ENCODE peak calls at places on chromosomes 5 and 9, in seven cellular contexts. M is breast epithelium; O is fibroblast of lung; H is IMR-90; U is right cardiac atrium; W is CD8-positive, alpha-beta memory T cell; K is endodermal cell. Y is an unnamed sample. For H3K4me1, the result is how much of the 10 kb centered on the place peaks cover.

GRCh38 chr9:89038354-89039091 is 47.3 kb downstream of the S1PR3 start:
- DNase-seq in O (peak), K (no peak), U (peak), H (peak), M (no peak), W (no peak), Y (peak)

GRCh38 chr5:138463335-138464017 is 1.8 kb upstream of the EGR1 start:
- DNase-seq in H (no peak), U (no peak), W (no peak), K (peak), M (no peak), O (no peak), Y (no peak)

GRCh38 chr5:95821110-95822021 is 1.2 kb downstream of the GLRX start:
- DNase-seq in W (no peak), M (no peak), H (no peak), O (no peak), U (no peak), K (no peak), Y (no peak)

GRCh38 chr5:149063017-149063687 is at the start of gene SH3TC2:
- DNase-seq in O (peak), W (no peak), U (peak), M (no peak), H (peak), K (peak), Y (peak)

GRCh38 chr9:91166796-91167366 is 194.8 kb downstream of the AUH start:
- DNase-seq in U (no peak), W (no peak), O (peak), K (no peak), M (no peak), H (peak), Y (peak)

GRCh38 chr5:16735092-16735970 is 118.5 kb upstream of the RETREG1 start:
- DNase-seq in H (no peak), W (no peak), U (no peak), O (peak), K (no peak), M (no peak), Y (no peak)

GRCh38 chr9:32401471-32401870 is 17.0 kb downstream of the ACO1 start:
- DNase-seq in H (no peak), M (no peak), W (no peak), K (no peak), U (no peak), O (no peak), Y (no peak)

GRCh38 chr9:91419222-91420191 is 4.1 kb downstream of the NFIL3 start:
- DNase-seq in W (no peak), M (no peak), H (peak), U (peak), K (no peak), O (peak), Y (peak)

GRCh38 chr9:72139233-72139632 is 10.0 kb upstream of the GDA start:
- DNase-seq in H (no peak), U (no peak), O (no peak), M (no peak), K (no peak), W (no peak), Y (no peak)

GRCh38 chr9:96751815-96752214 is 26.1 kb downstream of the ZNF510 start:
- DNase-seq in M (no peak), O (no peak), H (no peak), K (no peak), W (no peak), U (no peak), Y (no peak)

GRCh38 chr9:106868565-106868964 is 5.6 kb downstream of the ZNF462 start:
- DNase-seq in W (no peak), K (no peak), H (no peak), M (no peak), O (no peak), U (peak), Y (no peak)

GRCh38 chr9:33718987-33719386 is 76.4 kb upstream of the PRSS3 start:
- DNase-seq in O (peak), M (no peak), K (no peak), H (peak), W (no peak), U (peak), Y (no peak)

GRCh38 chr9:131678499-131679111 is 61.3 kb downstream of the RAPGEF1 start:
- DNase-seq in O (peak), M (no peak), K (peak), U (peak), H (peak), W (no peak), Y (peak)

GRCh38 chr5:73067213-73067612 is 53.2 kb upstream of the TMEM171 start:
- DNase-seq in H (peak), M (no peak), U (no peak), O (peak), K (no peak), W (no peak), Y (peak)

GRCh38 chr5:10987881-10988504 is 227.0 kb upstream of the DAP start:
- DNase-seq in W (peak), M (peak), K (peak), U (peak), H (no peak), O (peak), Y (no peak)

GRCh38 chr5:86997501-86997900 is 270.2 kb upstream of the RASA1 start:
- DNase-seq in U (no peak), M (no peak), K (no peak), W (no peak), O (peak), H (no peak), Y (peak)

GRCh38 chr9:79694676-79695400 is 123.1 kb downstream of the TLE4 start:
- DNase-seq in W (no peak), H (peak), M (no peak), U (no peak), K (peak), O (peak), Y (peak)

GRCh38 chr5:179668404-179668803 is 12.4 kb downstream of the CBY3 start:
- DNase-seq in H (peak), K (peak), O (peak), M (no peak), U (peak), W (peak), Y (no peak)

GRCh38 chr9:112348257-112348992 is 15.0 kb upstream of the PTBP3 start:
- DNase-seq in W (peak), K (peak), H (peak), O (peak), U (peak), M (peak), Y (peak)

GRCh38 chr5:136197462-136198142 is 4.6 kb upstream of the SMIM32 start:
- DNase-seq in O (no peak), W (no peak), M (no peak), H (no peak), U (no peak), K (peak), Y (no peak)

GRCh38 chr9:93010696-93011095 is 47.8 kb upstream of the SUSD3 start:
- DNase-seq in O (no peak), W (no peak), K (peak), U (no peak), H (no peak), M (no peak), Y (no peak)

GRCh38 chr5:122498163-122498562 is 186.1 kb downstream of the SNCAIP start:
- DNase-seq in U (no peak), O (no peak), H (peak), K (peak), W (no peak), M (no peak), Y (no peak)

GRCh38 chr5:73311291-73312110 is 137.1 kb downstream of the FOXD1 start:
- DNase-seq in H (peak), M (no peak), K (peak), W (no peak), O (peak), U (peak), Y (peak)

GRCh38 chr9:83956288-83957028 is 23.6 kb downstream of the HNRNPK start:
- DNase-seq in M (peak), K (peak), O (peak), W (peak), H (no peak), U (peak), Y (peak)

GRCh38 chr5:163379298-163380155 is 57.9 kb upstream of the CCNG1 start:
- DNase-seq in H (peak), O (peak), W (no peak), K (no peak), M (no peak), U (no peak), Y (peak)

GRCh38 chr9:86519216-86519615 is 165.0 kb upstream of the TUT7 start:
- DNase-seq in H (peak), M (no peak), K (no peak), U (no peak), W (no peak), O (no peak), Y (no peak)

GRCh38 chr5:145295236-145295635 is 539.9 kb downstream of the PRELID2 start:
- DNase-seq in M (no peak), H (peak), W (no peak), O (no peak), K (no peak), U (no peak), Y (no peak)

GRCh38 chr5:157164521-157164920 is 1.5 kb downstream of the GARIN3 start:
- DNase-seq in M (no peak), U (no peak), K (no peak), O (no peak), H (no peak), W (no peak), Y (no peak)

GRCh38 chr9:114688892-114689291 is 6.9 kb upstream of the TEX48 start:
- DNase-seq in M (no peak), U (no peak), H (no peak), W (no peak), O (no peak), K (no peak), Y (no peak)

GRCh38 chr5:151811593-151812321 is 40.0 kb downstream of the G3BP1 start:
- DNase-seq in M (no peak), U (no peak), O (peak), H (peak), K (no peak), W (no peak), Y (peak)

GRCh38 chr5:141760193-141760592 is 78.2 kb upstream of the ARAP3 start:
- DNase-seq in H (no peak), W (no peak), U (no peak), M (no peak), O (no peak), K (no peak), Y (no peak)

GRCh38 chr5:80399553-80400239 is 8.2 kb upstream of the ZFYVE16 start:
- DNase-seq in K (no peak), U (no peak), O (peak), H (peak), W (no peak), M (no peak), Y (peak)

GRCh38 chr9:76891874-76892273 is 14.0 kb downstream of the PRUNE2 start:
- DNase-seq in O (no peak), H (no peak), M (no peak), K (no peak), U (no peak), W (no peak), Y (no peak)

GRCh38 chr5:118956727-118957126 is 31.6 kb downstream of the DTWD2 start:
- DNase-seq in H (peak), W (no peak), O (no peak), U (no peak), K (no peak), M (no peak), Y (no peak)

GRCh38 chr9:37217141-37217540 is 96.8 kb downstream of the ZCCHC7 start:
- DNase-seq in M (no peak), K (no peak), O (no peak), U (no peak), H (no peak), W (no peak), Y (no peak)

GRCh38 chr9:37210737-37211523 is 90.6 kb downstream of the ZCCHC7 start:
- DNase-seq in W (no peak), O (no peak), H (peak), K (no peak), M (no peak), U (no peak), Y (no peak)

GRCh38 chr9:37215456-37216229 is 95.3 kb downstream of the ZCCHC7 start:
- DNase-seq in W (no peak), M (no peak), O (peak), K (no peak), H (peak), U (no peak), Y (peak)

GRCh38 chr9:37209431-37210386 is 89.3 kb downstream of the ZCCHC7 start:
- DNase-seq in U (no peak), M (no peak), H (no peak), K (no peak), W (no peak), O (no peak), Y (no peak)

DNA sequence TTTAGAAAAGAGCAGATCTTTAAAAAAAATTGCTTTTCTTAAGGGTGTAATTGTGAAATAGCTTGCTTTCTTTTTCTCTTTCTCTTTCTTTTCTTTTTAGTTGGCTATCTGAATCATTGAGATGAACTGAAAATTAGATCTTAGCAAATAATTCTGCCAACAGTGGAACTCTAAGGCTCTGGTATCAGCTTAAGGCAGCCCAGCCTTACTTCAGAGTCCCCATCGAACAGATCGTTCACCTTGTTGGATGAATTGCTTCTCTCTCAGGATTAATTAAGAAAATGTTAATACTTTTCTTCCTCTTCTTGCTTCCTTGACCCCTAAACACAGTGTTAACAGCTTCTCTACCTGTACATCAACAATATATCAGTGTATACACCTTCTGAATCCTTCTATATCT is 92.1 kb downstream of the ZCCHC7 start:
- DNase-seq in M (no peak), W (no peak), U (no peak), O (no peak), K (no peak), H (no peak), Y (no peak)
- H3K4me1 ChIP-seq in M (under half), W (under half), U (under half), O (under half), K (under half), H (under half), Y (under half)

GRCh38 chr9:120931278-120932085 is 4.9 kb upstream of the TRAF1 start:
- DNase-seq in U (no peak), H (peak), O (peak), K (peak), M (no peak), W (peak), Y (peak)
- H3K4me1 ChIP-seq in U (under half), H (under half), O (under half), K (under half), M (under half), W (half or more), Y (under half)

DNA sequence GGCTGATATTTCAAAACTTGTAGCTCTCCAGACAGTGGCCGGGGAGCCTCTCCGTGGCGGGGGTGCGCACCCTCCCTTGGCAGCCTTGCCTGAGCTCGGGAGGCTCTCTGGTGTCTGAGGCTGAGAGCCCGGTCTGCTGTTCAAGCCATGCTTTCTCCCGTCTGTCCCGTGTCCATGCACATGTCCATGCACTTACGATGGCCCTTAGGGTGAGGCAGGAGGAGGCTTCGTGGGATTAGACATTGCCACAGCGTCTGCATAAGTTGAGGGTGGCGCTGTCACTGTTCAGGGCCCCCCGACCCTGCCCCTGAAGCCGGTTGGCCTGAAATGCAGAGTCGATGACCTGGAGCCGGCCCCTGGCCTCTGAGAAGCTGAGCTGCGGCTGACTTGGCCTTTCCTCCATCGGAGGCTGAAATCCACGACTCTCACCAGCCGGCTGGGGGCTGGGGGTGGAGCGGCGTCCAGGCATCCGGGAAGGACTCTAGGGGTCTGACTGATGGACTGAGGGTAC is 18.1 kb upstream of the SLC2A6 start:
- DNase-seq in M (no peak), W (no peak), K (no peak), O (no peak), H (no peak), U (peak), Y (no peak)
- H3K4me1 ChIP-seq in M (under half), W (under half), K (under half), O (under half), H (under half), U (under half), Y (under half)

DNA sequence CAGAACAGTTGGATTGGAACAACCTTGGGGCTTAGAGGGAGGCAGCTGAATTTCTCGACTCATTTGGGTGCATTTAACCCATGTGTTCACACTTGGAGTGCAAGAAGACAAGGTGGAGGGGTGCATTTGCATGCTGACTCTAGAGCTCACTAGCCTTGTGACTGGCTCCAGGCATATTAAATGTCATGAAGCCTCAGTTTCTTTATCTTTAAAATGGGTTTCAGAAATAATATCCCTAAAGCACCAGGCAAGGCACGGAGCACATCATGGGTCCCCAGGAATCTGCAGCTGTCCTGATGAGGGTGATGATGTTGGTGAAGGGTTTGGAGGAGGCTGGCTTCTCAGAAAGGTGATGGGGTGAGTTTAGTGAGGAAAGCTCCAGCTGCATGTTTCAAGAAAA is 14.9 kb downstream of the STC2 start:
- DNase-seq in K (no peak), H (peak), O (no peak), M (peak), W (no peak), U (no peak), Y (no peak)
- H3K4me1 ChIP-seq in K (under half), H (under half), O (under half), M (under half), W (under half), U (under half), Y (under half)

GRCh38 chr5:107469485-107469884 is 201.3 kb downstream of the EFNA5 start:
- DNase-seq in H (peak), U (no peak), K (no peak), M (no peak), W (no peak), O (peak), Y (peak)
- H3K4me1 ChIP-seq in H (under half), U (under half), K (under half), M (under half), W (under half), O (under half), Y (under half)

GRCh38 chr5:158755971-158756370 is 343.7 kb downstream of the EBF1 start:
- DNase-seq in O (peak), M (no peak), U (no peak), W (no peak), K (no peak), H (no peak), Y (peak)

GRCh38 chr5:158758666-158759065 is 341.1 kb downstream of the EBF1 start:
- DNase-seq in W (no peak), O (peak), K (no peak), U (no peak), M (no peak), H (peak), Y (peak)

GRCh38 chr5:158759276-158759675 is 340.4 kb downstream of the EBF1 start:
- DNase-seq in K (no peak), U (no peak), O (no peak), M (no peak), H (no peak), W (no peak), Y (no peak)

GRCh38 chr5:158755221-158755620 is 344.5 kb downstream of the EBF1 start:
- DNase-seq in U (no peak), M (no peak), H (no peak), K (no peak), O (no peak), W (no peak), Y (no peak)

DNA sequence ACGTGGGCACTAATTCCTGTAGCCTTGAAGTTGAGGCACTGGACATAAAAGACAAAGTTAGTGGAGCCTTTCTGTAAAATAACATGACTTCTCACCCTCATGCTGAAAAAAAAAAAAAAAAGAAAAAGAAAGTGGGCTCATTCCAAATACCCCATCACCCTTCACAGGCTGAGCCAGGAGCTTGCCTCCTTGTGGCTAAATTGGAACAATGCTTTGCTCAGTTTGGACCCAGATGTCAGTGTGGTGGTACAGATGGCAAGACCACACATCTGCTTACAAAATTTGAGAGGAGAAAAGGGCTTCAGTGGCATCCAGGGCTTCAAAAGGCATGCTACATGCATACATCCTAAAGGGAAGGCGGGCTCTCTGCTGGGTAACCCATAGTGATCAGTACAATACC is 342.8 kb downstream of the EBF1 start:
- DNase-seq in O (no peak), K (peak), M (no peak), U (no peak), H (no peak), W (no peak), Y (no peak)
- H3K4me1 ChIP-seq in O (under half), K (under half), M (under half), U (under half), H (under half), W (under half), Y (under half)

DNA sequence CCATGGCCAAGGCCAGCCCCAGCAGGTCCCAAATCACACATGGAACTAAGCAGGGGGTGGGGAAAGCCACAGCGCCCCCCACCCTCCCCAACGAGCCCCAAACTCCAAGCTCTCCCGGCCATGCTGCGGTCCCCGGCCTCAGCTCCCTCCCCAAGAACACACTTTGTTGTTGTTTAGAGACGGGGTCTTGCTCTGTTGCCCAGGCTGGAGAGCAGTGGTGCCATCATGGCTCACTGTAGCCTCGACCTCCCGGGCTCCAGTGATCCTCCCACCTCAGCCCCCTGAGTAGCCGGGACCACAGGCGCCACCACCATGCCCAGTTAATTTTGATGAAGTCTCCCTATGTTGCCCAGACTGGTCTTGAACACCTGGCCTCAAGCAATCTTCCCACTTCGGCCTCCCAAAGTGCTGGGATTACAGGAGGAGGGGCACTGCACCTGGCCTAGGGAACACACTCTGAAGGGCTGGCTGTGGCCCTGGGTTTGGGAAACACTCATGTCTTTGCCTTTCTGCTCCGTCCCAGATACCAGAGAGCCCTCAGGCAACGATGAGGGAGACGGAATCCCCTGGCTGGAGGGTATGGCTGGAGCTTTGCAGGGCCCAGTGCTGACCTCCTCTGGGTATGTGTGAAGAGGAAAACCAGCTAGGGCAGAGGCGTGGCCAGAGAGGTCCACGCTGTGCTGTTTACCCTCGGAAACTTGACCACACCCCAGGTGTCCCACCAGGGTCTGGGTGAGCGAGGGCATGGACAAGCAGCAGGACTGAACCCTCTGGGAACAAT is 53.2 kb upstream of the UBAC1 start:
- DNase-seq in W (no peak), M (no peak), O (no peak), H (no peak), K (no peak), U (no peak), Y (no peak)
- H3K4me1 ChIP-seq in W (under half), M (under half), O (under half), H (under half), K (under half), U (under half), Y (under half)

GRCh38 chr5:132416306-132417009 is 46.9 kb downstream of the SLC22A5 start:
- DNase-seq in U (no peak), M (no peak), O (no peak), W (no peak), K (no peak), H (no peak), Y (no peak)
- H3K4me1 ChIP-seq in U (under half), M (under half), O (under half), W (half or more), K (under half), H (under half), Y (under half)

GRCh38 chr5:34044950-34045525 is 2.0 kb upstream of the C1QTNF3 start:
- DNase-seq in H (no peak), U (no peak), W (no peak), K (no peak), M (no peak), O (peak), Y (no peak)
- H3K4me1 ChIP-seq in H (under half), U (under half), W (under half), K (under half), M (under half), O (under half), Y (under half)

Y was measured in astrocyte.